ENCODE peak calls at places on chromosomes 13 and 19, in eight cellular contexts. S is endothelial cell of umbilical vein, N is fibroblast of the aortic adventitia, X is mesothelial cell of epicardium, B is hepatocyte, R is psoas muscle, P is colonic mucosa, Z is uterus. I is an unnamed sample.

GRCh38 chr13:20369886-20370361 is 137.8 kb upstream of the GJB6 start:
- DNase-seq in B (no peak), R (no peak), P (no peak), N (no peak), Z (no peak), X (no peak), S (no peak), I (no peak)

GRCh38 chr19:55675661-55676354 is 782 bp downstream of the EPN1 start:
- DNase-seq in P (no peak), S (peak; percentile 29), X (no peak), B (no peak), R (no peak), Z (no peak), N (no peak), I (no peak)

GRCh38 chr19:43643326-43643725 is 3.7 kb upstream of the CADM4 start:
- DNase-seq in N (peak; percentile 15), P (no peak), S (no peak), Z (no peak), R (no peak), B (no peak), X (no peak), I (no peak)

GRCh38 chr19:12802267-12803106 is 618 bp downstream of the THSD8 start:
- DNase-seq in B (no peak), P (peak; percentile 57), R (peak; percentile 44), X (no peak), Z (no peak), S (no peak), N (no peak), I (no peak)

GRCh38 chr19:13401388-13401787 is 104.9 kb downstream of the CACNA1A start:
- DNase-seq in P (no peak), S (peak; percentile 14), X (no peak), Z (no peak), B (no peak), N (peak; percentile 30), R (no peak), I (no peak)

GRCh38 chr19:17757125-17757524 is 5.8 kb downstream of the FCHO1 start:
- DNase-seq in R (no peak), B (peak; percentile 51), N (peak; percentile 47), X (no peak), Z (peak; percentile 26), S (peak; percentile 68), P (peak; percentile 74), I (no peak)

GRCh38 chr13:39144941-39145533 is 106.8 kb downstream of the NHLRC3 start:
- DNase-seq in Z (peak; percentile 61), P (peak; percentile 52), S (peak; percentile 65), X (no peak), N (peak; percentile 84), R (peak; percentile 39), B (peak; percentile 73), I (peak; percentile 13)

GRCh38 chr13:31437975-31438374 is 238.2 kb downstream of the B3GLCT start:
- DNase-seq in P (no peak), B (no peak), Z (no peak), N (no peak), R (no peak), X (no peak), S (no peak), I (no peak)

GRCh38 chr19:58519087-58519354 is 589 bp downstream of the ZBTB45 start:
- DNase-seq in N (peak; percentile 73), P (peak; percentile 69), S (peak; percentile 80), X (peak; percentile 55), B (peak; percentile 90), R (peak; percentile 68), Z (peak; percentile 49), I (peak; percentile 51)

GRCh38 chr13:29861694-29862110 is 11.3 kb upstream of the UBL3 start:
- DNase-seq in Z (no peak), B (peak; percentile 22), R (no peak), S (no peak), X (no peak), P (no peak), N (peak; percentile 37), I (no peak)

DNA sequence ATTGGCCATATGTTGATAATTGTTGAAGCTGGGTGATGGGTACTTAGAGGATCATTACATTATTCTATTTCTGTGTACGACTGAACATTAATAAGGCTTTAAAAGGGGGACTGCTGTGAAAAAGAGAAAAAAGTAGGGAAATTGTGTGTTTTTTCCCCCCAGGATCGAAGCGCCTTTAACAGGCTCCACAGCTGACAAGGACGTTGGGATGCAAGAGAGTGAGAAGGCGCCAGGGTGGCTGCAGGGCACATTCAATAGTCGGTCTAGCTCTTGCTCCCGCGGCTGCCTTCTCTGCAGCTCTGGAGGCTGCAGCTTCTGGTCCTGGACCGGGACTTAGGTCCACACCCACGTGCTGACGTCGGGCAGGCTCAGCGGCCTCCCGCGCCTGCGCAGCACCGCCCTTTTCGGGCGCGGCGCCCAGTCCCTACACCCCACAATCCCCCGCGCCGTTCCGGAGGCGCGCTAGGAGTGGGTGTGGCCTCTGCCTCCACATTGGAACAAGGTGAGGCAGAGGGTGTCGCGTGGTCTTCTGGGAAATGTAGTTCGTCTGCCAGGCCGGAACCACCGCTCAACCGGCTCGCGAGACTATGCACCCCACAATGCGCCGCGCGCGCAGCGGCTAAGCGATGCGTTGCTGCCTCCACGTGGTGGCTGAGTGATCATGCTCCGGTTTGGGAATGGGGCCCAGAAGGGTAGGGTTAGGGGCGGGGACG is 4.9 kb upstream of the LRFN3 start:
- DNase-seq in Z (peak; percentile 99), N (peak; percentile 99), R (peak; percentile 99), B (peak; percentile 100), X (peak; percentile 99), S (peak; percentile 100), P (peak; percentile 99), I (peak; percentile 98)
- TF ChIP-seq CTCF in Z (peak; percentile 99), N (peak; percentile 87), R (peak; percentile 66), B (peak; percentile 98), X (peak; percentile 79), S (peak; percentile 88), P (peak; percentile 54), I (peak; percentile 77)

GRCh38 chr19:35869327-35870123 is 1.2 kb downstream of the APLP1 start:
- DNase-seq in P (peak; percentile 71), R (peak; percentile 59), B (peak; percentile 92), N (peak; percentile 48), Z (peak; percentile 47), S (peak; percentile 80), X (peak; percentile 72), I (peak; percentile 74)

GRCh38 chr19:35872180-35872579 is 3.8 kb downstream of the APLP1 start:
- DNase-seq in X (no peak), Z (no peak), P (no peak), R (no peak), N (no peak), B (no peak), S (no peak), I (no peak)

GRCh38 chr19:35868823-35869326 is 501 bp downstream of the APLP1 start:
- DNase-seq in B (no peak), N (no peak), X (no peak), Z (no peak), P (no peak), S (no peak), R (no peak), I (no peak)

GRCh38 chr19:35871611-35872010 is 3.2 kb downstream of the APLP1 start:
- DNase-seq in P (no peak), X (no peak), N (no peak), R (no peak), S (no peak), B (no peak), Z (no peak), I (no peak)

DNA sequence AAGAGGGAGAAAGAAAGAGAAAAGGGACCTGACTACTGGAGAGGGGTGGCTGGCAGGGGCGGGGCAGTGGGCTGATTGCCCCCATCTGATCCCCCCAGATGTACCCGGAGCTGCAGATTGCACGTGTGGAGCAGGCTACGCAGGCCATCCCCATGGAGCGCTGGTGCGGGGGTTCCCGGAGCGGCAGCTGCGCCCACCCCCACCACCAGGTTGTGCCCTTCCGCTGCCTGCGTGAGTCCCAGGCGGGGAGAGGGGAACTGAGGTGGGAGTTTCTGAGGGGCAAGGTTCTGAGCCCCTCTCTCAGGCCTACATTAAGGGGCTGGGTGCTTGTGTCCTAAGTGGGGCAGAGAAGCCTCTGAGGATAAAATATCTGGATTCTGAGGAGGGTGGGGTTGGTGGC is 2.4 kb downstream of the APLP1 start:
- DNase-seq in S (no peak), P (no peak), Z (no peak), N (no peak), R (no peak), B (no peak), X (no peak), I (no peak)
- TF ChIP-seq CTCF in S (no peak), P (no peak), Z (no peak), N (no peak), R (no peak), B (no peak), X (no peak), I (no peak)

GRCh38 chr13:50378513-50378970 is 363.3 kb downstream of the KCNRG start:
- DNase-seq in Z (no peak), P (no peak), N (no peak), R (no peak), X (no peak), S (no peak), B (no peak), I (no peak)

GRCh38 chr13:50375792-50376191 is 360.5 kb downstream of the KCNRG start:
- DNase-seq in N (peak; percentile 69), P (no peak), B (no peak), R (no peak), X (no peak), Z (no peak), S (no peak), I (no peak)

GRCh38 chr13:50374517-50374916 is 359.3 kb downstream of the KCNRG start:
- DNase-seq in S (no peak), R (no peak), B (no peak), N (no peak), P (no peak), Z (no peak), X (no peak), I (no peak)

GRCh38 chr13:50377726-50378270 is 362.6 kb downstream of the KCNRG start:
- DNase-seq in Z (no peak), R (no peak), B (no peak), N (no peak), S (no peak), P (no peak), X (no peak), I (no peak)

GRCh38 chr13:50376895-50377575 is 361.8 kb downstream of the KCNRG start:
- DNase-seq in B (no peak), Z (no peak), P (no peak), X (no peak), N (no peak), R (no peak), S (no peak), I (no peak)
- TF ChIP-seq CTCF in B (no peak), Z (no peak), P (no peak), X (no peak), N (no peak), R (peak; percentile 32), S (no peak), I (peak; percentile 6)

DNA sequence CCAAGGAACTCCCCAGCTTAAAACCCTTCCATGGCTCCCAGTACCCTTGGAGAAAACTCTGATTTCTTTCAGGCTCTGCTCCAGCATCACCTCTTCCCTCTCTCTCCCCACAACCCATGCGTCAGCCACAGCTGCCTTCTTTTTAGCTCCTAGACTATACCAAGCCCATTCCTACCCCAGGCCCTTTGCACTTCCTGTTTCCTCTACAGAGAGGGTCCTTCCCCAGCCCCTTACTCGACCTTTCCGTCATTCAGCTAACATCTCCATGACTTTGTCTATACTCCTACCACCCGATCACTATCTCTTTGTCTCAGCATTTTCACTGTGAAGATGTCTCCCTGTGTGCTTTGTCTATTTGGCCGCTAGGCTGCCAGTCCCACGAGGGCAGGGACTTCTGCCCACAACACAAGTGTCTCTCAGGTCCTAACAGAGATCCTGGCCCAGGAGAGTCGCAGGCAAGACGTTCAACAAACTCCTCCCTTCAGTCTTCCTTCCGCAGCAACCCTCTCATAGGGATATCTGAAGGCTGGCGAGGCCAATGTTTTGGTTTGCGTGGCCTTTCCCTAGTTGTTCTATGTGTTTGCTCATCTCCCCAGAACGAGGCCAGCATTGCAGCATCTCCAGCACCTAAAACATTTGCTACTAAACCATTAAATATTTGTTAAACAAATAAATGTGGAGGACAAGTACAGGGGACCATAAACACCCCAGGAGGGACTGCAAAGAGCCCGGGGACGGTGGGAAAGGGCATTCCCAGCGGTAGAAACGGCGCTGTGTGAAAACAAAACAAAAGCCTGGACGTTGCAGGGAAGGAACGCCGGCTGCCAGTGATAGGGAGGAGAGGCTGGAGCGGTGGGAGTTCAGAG is 816 bp downstream of the CCNP start:
- DNase-seq in N (peak; percentile 27), P (no peak), R (no peak), Z (no peak), B (no peak), X (no peak), S (no peak), I (no peak)
- TF ChIP-seq CTCF in N (peak; percentile 20), P (no peak), R (no peak), Z (no peak), B (no peak), X (no peak), S (no peak), I (no peak)